ENCODE peak calls at places on chromosomes 12 and 14, in eight cellular contexts. A is H54; R is H4; I is central memory CD4-positive, alpha-beta T cell; V is stimulated activated CD8-positive, alpha-beta memory T cell treated with anti-CD3 and anti-CD28 coated beads, Interleukin-4, amount 100 ng/mL, for 24 hours; M is activated T-cell treated with anti-CD3 and anti-CD28 coated beads for 1 hour; C is amygdala; H is activated CD4-positive, alpha-beta T cell treated with anti-CD3 and anti-CD28 coated beads for 24 hours. Q is an unnamed sample.

GRCh38 chr14:94823556-94824341 is 53.8 kb upstream of the GSC start:
- DNase-seq in I (no peak), V (no peak), H (no peak), M (no peak), A (peak; percentile 32), C (no peak), R (peak; percentile 89), Q (peak; percentile 1)

GRCh38 chr12:82686223-82687019 is at the start of gene TMTC2:
- DNase-seq in A (peak; percentile 74), M (peak; percentile 80), R (peak; percentile 76), V (peak; percentile 86), H (peak; percentile 86), C (peak; percentile 91), I (peak; percentile 89), Q (peak; percentile 99)

GRCh38 chr12:131103614-131104463 is 150.1 kb downstream of the ADGRD1 start:
- DNase-seq in C (no peak), M (no peak), V (no peak), H (no peak), A (no peak), I (no peak), R (no peak), Q (no peak)

GRCh38 chr14:102209224-102209966 is 69.7 kb downstream of the WDR20 start:
- DNase-seq in H (no peak), V (no peak), R (no peak), C (no peak), I (no peak), A (no peak), M (no peak), Q (peak; percentile 78)

GRCh38 chr14:51129130-51129529 is 34.2 kb upstream of the TRIM9 start:
- DNase-seq in M (no peak), R (no peak), I (no peak), H (no peak), C (no peak), A (no peak), V (no peak), Q (no peak)

GRCh38 chr12:97557116-97557515 is 94.5 kb downstream of the RMST start:
- DNase-seq in C (no peak), A (no peak), H (no peak), R (no peak), V (no peak), I (no peak), M (no peak), Q (no peak)

GRCh38 chr12:53965251-53966069 is 7.5 kb upstream of the HOXC11 start:
- DNase-seq in C (no peak), R (peak; percentile 54), I (no peak), H (no peak), V (no peak), M (no peak), A (no peak), Q (no peak)

GRCh38 chr12:93279849-93280412 is 97.8 kb upstream of the NUDT4 start:
- DNase-seq in A (no peak), M (no peak), V (no peak), R (no peak), I (no peak), H (no peak), C (no peak), Q (no peak)

Q was measured in midbrain.